ENCODE peak calls at places on chromosomes 2 and 18, in six cellular contexts. S is A549, A is aorta, B is K562, U is heart right ventricle, O is neuronal stem cell. M is an unnamed sample.

GRCh38 chr18:35513181-35513932 is 15.6 kb upstream of the INO80C start:
- DNase-seq in A (peak; percentile 88), O (no peak), S (peak; percentile 29), B (no peak), U (peak; percentile 45), M (peak; percentile 46)

GRCh38 chr2:172242968-172243367 is 140.3 kb upstream of the DLX2 start:
- DNase-seq in B (no peak), O (no peak), A (no peak), S (no peak), U (no peak), M (no peak)

GRCh38 chr2:24919100-24919976 is 699 bp downstream of the ADCY3 start:
- DNase-seq in U (no peak), A (peak; percentile 79), O (peak; percentile 21), S (peak; percentile 55), B (peak; percentile 43), M (no peak)

GRCh38 chr18:32461704-32462272 is 8.9 kb downstream of the GAREM1 start:
- DNase-seq in U (no peak), A (no peak), S (no peak), O (no peak), B (no peak), M (no peak)

GRCh38 chr2:24403168-24403850 is 43.0 kb upstream of the ITSN2 start:
- DNase-seq in O (no peak), B (no peak), U (no peak), S (no peak), A (no peak), M (peak; percentile 46)

GRCh38 chr2:189204322-189204941 is 24.9 kb upstream of the COL5A2 start:
- DNase-seq in A (no peak), S (no peak), U (no peak), B (peak; percentile 8), O (no peak), M (no peak)

GRCh38 chr2:218946621-218947020 is 12.8 kb upstream of the CDK5R2 start:
- DNase-seq in B (no peak), O (no peak), A (no peak), S (no peak), U (no peak), M (no peak)

GRCh38 chr2:23480991-23481797 is 96.2 kb downstream of the KLHL29 start:
- DNase-seq in O (no peak), S (peak; percentile 67), A (peak; percentile 57), U (no peak), B (no peak), M (no peak)

GRCh38 chr2:33723322-33723721 is 124.2 kb upstream of the FAM98A start:
- DNase-seq in S (no peak), O (no peak), U (no peak), A (no peak), B (no peak), M (no peak)

GRCh38 chr2:39902103-39902502 is 123.0 kb upstream of the THUMPD2 start:
- DNase-seq in B (no peak), O (no peak), A (no peak), S (no peak), U (no peak), M (no peak)

GRCh38 chr2:72917138-72917874 is at the start of gene EMX1:
- DNase-seq in S (peak; percentile 79), B (peak; percentile 94), A (peak; percentile 77), U (no peak), O (peak; percentile 83), M (peak; percentile 84)

GRCh38 chr2:36060133-36060532 is 295.4 kb upstream of the CRIM1 start:
- DNase-seq in O (no peak), U (no peak), B (no peak), S (no peak), A (no peak), M (no peak)

GRCh38 chr2:174341995-174342571 is 7.3 kb downstream of the SP9 start:
- DNase-seq in S (no peak), U (no peak), O (peak; percentile 24), B (no peak), A (peak; percentile 71), M (no peak)

GRCh38 chr2:134300585-134300984 is 46.7 kb downstream of the MGAT5 start:
- DNase-seq in U (no peak), O (no peak), B (no peak), A (no peak), S (no peak), M (no peak)

GRCh38 chr2:174325932-174326879 is 8.5 kb upstream of the SP9 start:
- DNase-seq in O (peak; percentile 41), S (no peak), B (peak; percentile 85), A (no peak), U (peak; percentile 28), M (peak; percentile 54)

GRCh38 chr2:240255165-240255491 is 114.7 kb upstream of the OTOS start:
- DNase-seq in S (no peak), A (peak; percentile 69), U (no peak), B (no peak), O (no peak), M (peak; percentile 57)

GRCh38 chr2:150630587-150631235 is 143.2 kb upstream of the RND3 start:
- DNase-seq in B (no peak), S (no peak), A (no peak), U (no peak), O (no peak), M (no peak)

GRCh38 chr2:112996635-112997034 is 8.6 kb upstream of the IL36A start:
- DNase-seq in A (no peak), O (no peak), U (no peak), S (no peak), B (no peak), M (no peak)

GRCh38 chr2:179240481-179241451 is 23.9 kb downstream of the SESTD1 start:
- DNase-seq in B (peak; percentile 11), O (no peak), S (no peak), U (no peak), A (no peak), M (no peak)

GRCh38 chr2:179247318-179248023 is 17.2 kb downstream of the SESTD1 start:
- DNase-seq in U (no peak), O (no peak), B (no peak), S (no peak), A (no peak), M (no peak)

GRCh38 chr2:179239194-179239593 is 25.4 kb downstream of the SESTD1 start:
- DNase-seq in U (no peak), A (no peak), S (no peak), B (no peak), O (no peak), M (no peak)

GRCh38 chr2:179239838-179240237 is 24.8 kb downstream of the SESTD1 start:
- DNase-seq in U (no peak), B (no peak), O (no peak), S (no peak), A (no peak), M (no peak)

DNA sequence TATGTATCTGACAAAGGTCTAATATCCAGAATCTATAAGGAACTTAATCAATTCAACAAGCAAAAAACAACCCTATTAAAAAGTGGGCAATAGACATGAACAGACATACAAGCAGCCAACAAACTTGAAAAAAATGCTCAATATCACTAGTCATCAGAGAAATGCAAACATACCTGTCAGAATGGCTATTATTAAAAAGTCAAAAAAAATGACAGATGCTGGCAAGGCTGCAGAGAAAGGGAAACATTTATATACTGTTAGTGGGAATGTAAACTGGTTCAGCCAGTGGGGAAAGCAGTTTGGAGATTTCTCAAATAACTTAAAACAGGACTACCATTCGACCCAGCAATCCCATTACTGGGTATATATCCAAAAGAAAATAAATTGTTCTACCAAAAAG is 21.6 kb downstream of the SESTD1 start:
- DNase-seq in B (no peak), A (no peak), S (no peak), U (no peak), O (no peak), M (no peak)
- H3K9me3 ChIP-seq in B (no peaks in the 10 kb centered on the region), A (no peaks in the 10 kb centered on the region), S (no peaks in the 10 kb centered on the region), U (peaks cover 4% of the 10 kb centered on the region), O (no peaks in the 10 kb centered on the region), M (no peaks in the 10 kb centered on the region)

GRCh38 chr2:14051401-14051800 is 581.1 kb upstream of the LRATD1 start:
- DNase-seq in O (no peak), B (no peak), S (no peak), A (no peak), U (no peak), M (no peak)
- H3K9me3 ChIP-seq in O (no peaks in the 10 kb centered on the region), B (no peaks in the 10 kb centered on the region), S (peaks cover 6% of the 10 kb centered on the region), A (no peaks in the 10 kb centered on the region), U (peaks cover under 1% of the 10 kb centered on the region), M (no peaks in the 10 kb centered on the region)

GRCh38 chr2:14454102-14454676 is 178.3 kb upstream of the LRATD1 start:
- DNase-seq in A (no peak), U (no peak), O (no peak), B (no peak), S (no peak), M (no peak)
- H3K9me3 ChIP-seq in A (peaks cover 2% of the 10 kb centered on the region), U (peaks cover 5% of the 10 kb centered on the region), O (peaks cover 3% of the 10 kb centered on the region), B (no peaks in the 10 kb centered on the region), S (peaks cover 17% of the 10 kb centered on the region), M (peaks cover 37% of the 10 kb centered on the region)

DNA sequence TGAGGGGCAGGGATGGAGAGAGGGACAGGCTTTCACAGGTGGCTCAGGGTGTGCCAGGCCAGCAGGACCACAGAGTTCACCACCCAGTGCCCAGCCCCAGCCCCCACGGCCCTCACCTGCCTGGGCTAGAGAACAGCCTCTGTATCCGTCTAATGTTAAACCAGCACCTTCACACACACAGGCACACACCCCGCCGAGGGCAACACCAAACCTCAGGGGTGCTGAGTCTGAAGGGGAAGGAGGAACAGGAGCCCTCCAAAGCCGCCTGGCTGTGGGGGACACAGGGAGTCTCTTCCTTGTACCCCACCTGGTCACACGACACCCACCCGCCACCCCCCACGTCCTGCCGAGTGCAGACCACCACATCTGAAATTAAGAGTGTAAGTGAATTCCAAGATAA is 205.8 kb upstream of the SALL3 start:
- DNase-seq in A (no peak), U (no peak), S (no peak), O (no peak), B (no peak), M (no peak)
- H3K9me3 ChIP-seq in A (no peaks in the 10 kb centered on the region), U (no peaks in the 10 kb centered on the region), S (no peaks in the 10 kb centered on the region), O (no peaks in the 10 kb centered on the region), B (no peaks in the 10 kb centered on the region), M (no peaks in the 10 kb centered on the region)

DNA sequence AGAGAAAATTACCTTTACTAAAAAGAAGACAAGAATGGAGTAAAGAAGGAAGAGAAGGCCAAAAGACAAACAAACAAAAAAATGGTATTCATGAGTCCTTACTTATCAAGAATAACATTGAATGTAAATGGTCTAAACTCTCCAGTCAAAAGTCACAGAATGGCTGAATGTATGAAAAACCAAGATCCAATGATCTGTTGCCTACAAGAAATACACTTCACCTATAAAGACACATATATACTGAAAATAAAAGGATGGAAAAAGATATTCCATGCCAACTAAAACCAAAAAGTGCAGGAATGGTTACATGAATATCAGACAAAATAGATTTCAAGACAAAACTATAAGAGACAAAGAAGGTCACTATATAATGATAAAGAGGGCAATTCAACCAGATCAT is 65.0 kb upstream of the ASXL3 start:
- DNase-seq in O (no peak), B (no peak), U (no peak), A (no peak), S (no peak), M (no peak)
- H3K9me3 ChIP-seq in O (no peaks in the 10 kb centered on the region), B (peaks cover 1% of the 10 kb centered on the region), U (peaks cover 59% of the 10 kb centered on the region), A (peaks cover 2% of the 10 kb centered on the region), S (no peaks in the 10 kb centered on the region), M (peaks cover 43% of the 10 kb centered on the region)

GRCh38 chr2:230525682-230526081 is 109.7 kb downstream of the SP100 start:
- DNase-seq in O (no peak), A (no peak), S (no peak), B (no peak), U (no peak), M (no peak)
- H3K9me3 ChIP-seq in O (peaks cover 3% of the 10 kb centered on the region), A (no peaks in the 10 kb centered on the region), S (peaks cover 38% of the 10 kb centered on the region), B (no peaks in the 10 kb centered on the region), U (peaks cover 41% of the 10 kb centered on the region), M (no peaks in the 10 kb centered on the region)

M was measured in left lung.